ENCODE peak calls at places on chromosomes 3 and 15, in four cellular contexts. G is H9, B is IMR-90, E is trophoblast cell. T is an unnamed sample.

GRCh38 chr15:85551221-85551832 is 170.9 kb downstream of the AKAP13 start:
- DNase-seq in G (no peak), B (peak; percentile 17), E (peak; percentile 79), T (no peak)

GRCh38 chr3:112555535-112556170 is 6.1 kb downstream of the ATG3 start:
- DNase-seq in E (no peak), G (no peak), B (peak; percentile 12), T (no peak)

GRCh38 chr15:57445872-57446271 is 69.6 kb downstream of the CGNL1 start:
- DNase-seq in E (peak; percentile 64), B (peak; percentile 13), G (no peak), T (peak; percentile 51)

GRCh38 chr3:194658477-194659242 is 13.3 kb downstream of the LSG1 start:
- DNase-seq in E (no peak), B (no peak), G (no peak), T (no peak)

GRCh38 chr3:8413337-8413926 is 88.2 kb upstream of the LMCD1 start:
- DNase-seq in B (no peak), E (no peak), G (no peak), T (no peak)

GRCh38 chr15:37813306-37813705 is 121.1 kb upstream of the TMCO5A start:
- DNase-seq in G (no peak), B (no peak), E (no peak), T (no peak)

GRCh38 chr15:44092221-44092620 is 102.8 kb downstream of the FRMD5 start:
- DNase-seq in E (peak; percentile 24), B (peak; percentile 53), G (no peak), T (no peak)

GRCh38 chr3:121974601-121975111 is 47.4 kb downstream of the ILDR1 start:
- DNase-seq in G (no peak), B (no peak), E (peak; percentile 90), T (no peak)

GRCh38 chr15:22265056-22265945 is 185.0 kb downstream of the OR4M2 start:
- DNase-seq in G (no peak), B (no peak), E (no peak), T (no peak)

GRCh38 chr3:99774467-99774866 is 43.2 kb upstream of the CMSS1 start:
- DNase-seq in E (peak; percentile 69), B (peak; percentile 74), G (no peak), T (peak; percentile 6)

GRCh38 chr15:90531147-90531546 is 1.4 kb downstream of the CRTC3 start:
- DNase-seq in B (no peak), E (no peak), G (no peak), T (no peak)

GRCh38 chr3:182618981-182619591 is 174.2 kb upstream of the ATP11B start:
- DNase-seq in B (peak; percentile 1), G (no peak), E (peak; percentile 86), T (no peak)

GRCh38 chr15:75640483-75641175 is 605 bp upstream of the IMP3 start:
- DNase-seq in B (peak; percentile 45), G (no peak), E (peak; percentile 20), T (peak; percentile 53)

GRCh38 chr3:57063027-57063426 is 2.6 kb downstream of the SPATA12 start:
- DNase-seq in B (no peak), G (no peak), E (no peak), T (no peak)

GRCh38 chr15:68818671-68819450 is 1.8 kb downstream of the ANP32A start:
- DNase-seq in B (no peak), E (peak; percentile 54), G (no peak), T (peak; percentile 73)

GRCh38 chr15:34262362-34262761 is 37.5 kb downstream of the EMC4 start:
- DNase-seq in B (no peak), G (peak; percentile 25), E (no peak), T (no peak)

GRCh38 chr3:73745429-73746247 is 120.9 kb upstream of the PDZRN3 start:
- DNase-seq in B (peak; percentile 33), E (no peak), G (no peak), T (no peak)

GRCh38 chr3:117047951-117048705 is 338.5 kb downstream of the TUSC7 start:
- DNase-seq in E (no peak), G (no peak), B (peak; percentile 20), T (no peak)

GRCh38 chr15:87703238-87704111 is 553.1 kb downstream of the NTRK3 start:
- DNase-seq in E (no peak), B (no peak), G (no peak), T (peak; percentile 12)

GRCh38 chr3:49133226-49133951 is 539 bp upstream of the LAMB2 start:
- DNase-seq in G (peak; percentile 81), E (peak; percentile 88), B (peak; percentile 85), T (peak; percentile 92)

GRCh38 chr15:63030101-63030528 is 12.4 kb upstream of the TPM1 start:
- DNase-seq in E (peak; percentile 27), B (peak; percentile 63), G (no peak), T (no peak)

GRCh38 chr3:84224262-84224661 is 734.5 kb upstream of the CADM2 start:
- DNase-seq in G (no peak), E (no peak), B (no peak), T (no peak)

GRCh38 chr3:148682997-148683396 is 14.7 kb upstream of the AGTR1 start:
- DNase-seq in B (no peak), E (no peak), G (no peak), T (no peak)

GRCh38 chr3:76685858-76686257 is 354.0 kb upstream of the ROBO2 start:
- DNase-seq in G (no peak), E (no peak), B (no peak), T (peak; percentile 59)

GRCh38 chr15:101499863-101500713 is 10.6 kb upstream of the PCSK6 start:
- DNase-seq in G (no peak), E (no peak), B (no peak), T (no peak)

GRCh38 chr15:79981861-79982455 is 11.0 kb upstream of the BCL2A1 start:
- DNase-seq in G (no peak), E (no peak), B (no peak), T (no peak)

GRCh38 chr3:34703058-34703457 is 904.6 kb downstream of the PDCD6IP start:
- DNase-seq in E (no peak), G (no peak), B (no peak), T (peak; percentile 29)

GRCh38 chr15:47431501-47431900 is 285.8 kb upstream of the SEMA6D start:
- DNase-seq in G (no peak), E (no peak), B (peak; percentile 97), T (no peak)

GRCh38 chr3:190038050-190038631 is 82.6 kb downstream of the P3H2 start:
- DNase-seq in B (peak; percentile 88), G (no peak), E (peak; percentile 90), T (peak; percentile 95)

GRCh38 chr3:172272699-172273098 is 175.6 kb downstream of the GHSR start:
- DNase-seq in B (peak; percentile 68), E (no peak), G (no peak), T (no peak)

GRCh38 chr3:10722921-10723320 is 93.1 kb upstream of the SLC6A11 start:
- DNase-seq in B (no peak), G (peak; percentile 12), E (no peak), T (no peak)

GRCh38 chr15:44137750-44138149 is 57.3 kb downstream of the FRMD5 start:
- DNase-seq in E (no peak), B (peak; percentile 11), G (no peak), T (no peak)

GRCh38 chr15:79815468-79815867 is 81.3 kb downstream of the MTHFS start:
- DNase-seq in G (no peak), E (no peak), B (no peak), T (no peak)

GRCh38 chr3:26406636-26407035 is 215.9 kb upstream of the LRRC3B start:
- DNase-seq in E (no peak), G (no peak), B (no peak), T (no peak)

GRCh38 chr3:45551214-45552010 is 43.1 kb upstream of the LIMD1 start:
- DNase-seq in E (peak; percentile 98), B (peak; percentile 99), G (no peak), T (peak; percentile 36)

GRCh38 chr3:97896547-97896946 is 74.7 kb downstream of the CRYBG3 start:
- DNase-seq in B (no peak), G (no peak), E (no peak), T (peak; percentile 49)

GRCh38 chr15:60932051-60932915 is 296.8 kb downstream of the RORA start:
- DNase-seq in G (peak; percentile 35), B (peak; percentile 28), E (peak; percentile 40), T (peak; percentile 66)
- H3K4me1 ChIP-seq in G (peaks cover 4% of the 10 kb centered on the region), B (no peaks in the 10 kb centered on the region), E (no peaks in the 10 kb centered on the region), T (peaks cover 14% of the 10 kb centered on the region)

GRCh38 chr3:5004319-5005152 is 25.3 kb downstream of the BHLHE40 start:
- DNase-seq in B (no peak), G (no peak), E (no peak), T (no peak)

GRCh38 chr3:5006755-5007202 is 27.5 kb downstream of the BHLHE40 start:
- DNase-seq in E (peak; percentile 57), B (no peak), G (no peak), T (no peak)

GRCh38 chr3:5007873-5008272 is 28.6 kb downstream of the BHLHE40 start:
- DNase-seq in E (no peak), G (no peak), B (no peak), T (no peak)

GRCh38 chr3:5002871-5003247 is 23.6 kb downstream of the BHLHE40 start:
- DNase-seq in B (no peak), G (no peak), E (peak; percentile 64), T (no peak)

GRCh38 chr3:5005367-5005766 is 26.1 kb downstream of the BHLHE40 start:
- DNase-seq in G (no peak), B (no peak), E (no peak), T (no peak)
- H2BK5ac ChIP-seq in G (no peak overlapping the region), B (no peak overlapping the region), E (no peak overlapping the region), T (no peak overlapping the region)

GRCh38 chr3:22714758-22715157 is 488.4 kb upstream of the UBE2E2 start:
- DNase-seq in B (no peak), G (no peak), E (no peak), T (no peak)

GRCh38 chr3:22724439-22724838 is 478.7 kb upstream of the UBE2E2 start:
- DNase-seq in G (no peak), E (no peak), B (no peak), T (no peak)

DNA sequence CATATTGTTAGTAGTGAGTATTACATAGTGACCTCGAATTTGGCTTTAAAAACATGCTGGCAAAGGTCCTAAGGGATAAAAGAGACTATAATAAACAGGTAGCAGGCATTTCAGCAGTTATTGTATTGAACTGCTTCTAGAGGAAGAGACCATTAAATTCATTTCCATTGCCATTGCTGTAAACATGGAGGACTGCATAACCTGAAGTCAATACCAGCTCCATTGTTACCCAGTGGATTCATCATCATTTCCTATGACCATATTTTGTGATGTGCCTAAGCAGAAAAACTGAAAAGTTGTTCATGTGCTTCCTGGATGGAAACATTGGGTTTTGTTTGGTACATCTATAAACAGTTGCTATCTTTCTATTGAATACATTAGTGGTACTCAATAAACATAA is 482.5 kb upstream of the UBE2E2 start:
- DNase-seq in E (no peak), G (no peak), B (no peak), T (no peak)
- H3K4me1 ChIP-seq in E (no peaks in the 10 kb centered on the region), G (no peaks in the 10 kb centered on the region), B (no peaks in the 10 kb centered on the region), T (no peaks in the 10 kb centered on the region)

GRCh38 chr15:74530771-74531143 is 10.3 kb upstream of the ARID3B start:
- DNase-seq in G (peak; percentile 29), E (no peak), B (no peak), T (no peak)
- H2BK5ac ChIP-seq in G (peak overlapping the region; percentile 88), E (peak overlapping the region; percentile 82), B (peak overlapping the region; percentile 49), T (no peak overlapping the region)

GRCh38 chr3:38137615-38138346 is 680 bp upstream of the MYD88 start:
- DNase-seq in E (peak; percentile 74), G (peak; percentile 65), B (no peak), T (peak; percentile 72)
- H3K4me1 ChIP-seq in E (peaks cover 33% of the 10 kb centered on the region), G (peaks cover 8% of the 10 kb centered on the region), B (peaks cover 13% of the 10 kb centered on the region), T (peaks cover 8% of the 10 kb centered on the region)

GRCh38 chr3:42501681-42502428 is 588 bp upstream of the VIPR1 start:
- DNase-seq in E (peak; percentile 59), B (peak; percentile 2), G (peak; percentile 59), T (peak; percentile 69)
- H2BK5ac ChIP-seq in E (no peak overlapping the region), B (no peak overlapping the region), G (no peak overlapping the region), T (no peak overlapping the region)